ENCODE peak calls at places on chromosome 7, in ten cellular contexts. T is A172; Y is stimulated activated CD8-positive, alpha-beta memory T cell treated with anti-CD3 and anti-CD28 coated beads, Interleukin-7, amount 100 ng/mL, for 1 hour; P is fibroblast of lung; Q is choroid plexus epithelial cell; C is activated T-cell treated with anti-CD3 and anti-CD28 coated beads for 24 hours; N is Caki2; K is activated CD4-positive, alpha-beta T cell treated with anti-CD3 and anti-CD28 coated beads, Interleukin-2, amount 50 U/mL, for 24 hours; R is A549; L is osteocyte. U is an unnamed sample.

GRCh38 chr7:141456298-141456697 is 94.9 kb upstream of the AGK start:
- DNase-seq in T (no peak), Y (no peak), P (peak), Q (peak), C (no peak), N (peak), K (no peak), R (no peak), L (no peak), U (no peak)

GRCh38 chr7:41693150-41693997 is 9.5 kb downstream of the INHBA start:
- DNase-seq in T (no peak), Y (no peak), P (no peak), Q (peak), C (no peak), N (peak), K (no peak), R (no peak), L (no peak), U (peak)

GRCh38 chr7:128030999-128031681 is at the start of gene LRRC4:
- DNase-seq in T (no peak), Y (no peak), P (peak), Q (peak), C (no peak), N (no peak), K (no peak), R (no peak), L (no peak), U (peak)

GRCh38 chr7:105775580-105775979 is 100.8 kb downstream of the ATXN7L1 start:
- DNase-seq in T (no peak), Y (no peak), P (no peak), Q (peak), C (no peak), N (no peak), K (no peak), R (no peak), L (no peak), U (no peak)

GRCh38 chr7:82625377-82625776 is 181.8 kb upstream of the CACNA2D1 start:
- DNase-seq in T (no peak), Y (no peak), P (no peak), Q (peak), C (no peak), N (no peak), K (no peak), R (no peak), L (no peak), U (no peak)

GRCh38 chr7:43669286-43670081 is 59.8 kb downstream of the COA1 start:
- DNase-seq in T (peak), Y (no peak), P (peak), Q (peak), C (peak), N (peak), K (peak), R (no peak), L (no peak), U (no peak)

GRCh38 chr7:115805458-115805857 is 225.1 kb downstream of the TFEC start:
- DNase-seq in T (no peak), Y (no peak), P (peak), Q (peak), C (no peak), N (no peak), K (no peak), R (no peak), L (no peak), U (no peak)

GRCh38 chr7:130887182-130888016 is 153.4 kb upstream of the KLF14 start:
- DNase-seq in T (peak), Y (no peak), P (peak), Q (peak), C (no peak), N (peak), K (no peak), R (no peak), L (no peak), U (peak)

GRCh38 chr7:49848211-49848841 is 74.9 kb downstream of the VWC2 start:
- DNase-seq in T (no peak), Y (no peak), P (peak), Q (no peak), C (no peak), N (peak), K (no peak), R (no peak), L (no peak), U (no peak)

GRCh38 chr7:80243425-80243824 is 108.8 kb downstream of the GNAI1 start:
- DNase-seq in T (no peak), Y (no peak), P (no peak), Q (peak), C (no peak), N (no peak), K (no peak), R (no peak), L (no peak), U (peak)

GRCh38 chr7:16619979-16620408 is 25.6 kb downstream of the ANKMY2 start:
- DNase-seq in T (no peak), Y (no peak), P (peak), Q (peak), C (peak), N (no peak), K (no peak), R (no peak), L (no peak), U (no peak)

GRCh38 chr7:29112721-29113120 is 33.6 kb downstream of the CPVL start:
- DNase-seq in T (no peak), Y (no peak), P (no peak), Q (no peak), C (no peak), N (no peak), K (no peak), R (no peak), L (no peak), U (no peak)

GRCh38 chr7:158275711-158276413 is 311.8 kb downstream of the PTPRN2 start:
- DNase-seq in T (no peak), Y (no peak), P (no peak), Q (no peak), C (no peak), N (no peak), K (no peak), R (no peak), L (peak), U (no peak)

GRCh38 chr7:77570330-77571011 is 33.4 kb downstream of the PTPN12 start:
- DNase-seq in T (peak), Y (no peak), P (peak), Q (peak), C (no peak), N (peak), K (no peak), R (no peak), L (no peak), U (peak)

GRCh38 chr7:100215895-100216294 is 3.9 kb upstream of the PVRIG start:
- DNase-seq in T (no peak), Y (no peak), P (peak), Q (peak), C (no peak), N (no peak), K (no peak), R (no peak), L (no peak), U (no peak)

GRCh38 chr7:137539111-137539715 is 195.7 kb upstream of the PTN start:
- DNase-seq in T (peak), Y (no peak), P (peak), Q (peak), C (no peak), N (no peak), K (no peak), R (no peak), L (no peak), U (peak)

GRCh38 chr7:36128448-36129047 is 24.5 kb upstream of the EEPD1 start:
- DNase-seq in T (peak), Y (no peak), P (peak), Q (peak), C (no peak), N (no peak), K (no peak), R (peak), L (no peak), U (peak)

GRCh38 chr7:926061-927030 is 28.1 kb downstream of the ADAP1 start:
- DNase-seq in T (no peak), Y (no peak), P (no peak), Q (no peak), C (no peak), N (no peak), K (no peak), R (no peak), L (peak), U (no peak)

GRCh38 chr7:82762880-82763279 is 319.3 kb upstream of the CACNA2D1 start:
- DNase-seq in T (no peak), Y (no peak), P (peak), Q (no peak), C (no peak), N (no peak), K (no peak), R (no peak), L (no peak), U (peak)

GRCh38 chr7:131547589-131547988 is 8.8 kb downstream of the PODXL start:
- DNase-seq in T (no peak), Y (no peak), P (no peak), Q (no peak), C (no peak), N (no peak), K (no peak), R (no peak), L (no peak), U (no peak)

GRCh38 chr7:37771342-37771741 is 77.1 kb upstream of the NME8 start:
- DNase-seq in T (no peak), Y (no peak), P (no peak), Q (no peak), C (no peak), N (no peak), K (no peak), R (no peak), L (no peak), U (no peak)

GRCh38 chr7:103660455-103661371 is 214.7 kb upstream of the SLC26A5 start:
- DNase-seq in T (peak), Y (no peak), P (peak), Q (peak), C (no peak), N (peak), K (no peak), R (no peak), L (no peak), U (peak)

GRCh38 chr7:7521259-7521658 is 14.4 kb downstream of the COL28A1 start:
- DNase-seq in T (peak), Y (no peak), P (no peak), Q (no peak), C (no peak), N (no peak), K (no peak), R (no peak), L (no peak), U (no peak)

GRCh38 chr7:130322615-130323014 is 22.0 kb upstream of the CPA5 start:
- DNase-seq in T (no peak), Y (no peak), P (no peak), Q (no peak), C (no peak), N (no peak), K (no peak), R (no peak), L (no peak), U (no peak)

GRCh38 chr7:4277936-4278335 is 404.2 kb upstream of the FOXK1 start:
- DNase-seq in T (no peak), Y (no peak), P (no peak), Q (no peak), C (no peak), N (no peak), K (no peak), R (no peak), L (peak), U (no peak)

GRCh38 chr7:30683306-30683705 is 1.1 kb upstream of the CRHR2 start:
- DNase-seq in T (no peak), Y (no peak), P (no peak), Q (no peak), C (no peak), N (no peak), K (no peak), R (no peak), L (no peak), U (no peak)

GRCh38 chr7:117229350-117229749 is 93.5 kb downstream of the WNT2 start:
- DNase-seq in T (no peak), Y (no peak), P (peak), Q (peak), C (no peak), N (no peak), K (no peak), R (no peak), L (no peak), U (peak)

GRCh38 chr7:11331128-11332102 is 357.7 kb downstream of the PHF14 start:
- DNase-seq in T (no peak), Y (no peak), P (no peak), Q (no peak), C (no peak), N (no peak), K (no peak), R (no peak), L (no peak), U (no peak)

GRCh38 chr7:41048771-41049170 is 654.1 kb downstream of the INHBA start:
- DNase-seq in T (no peak), Y (no peak), P (no peak), Q (no peak), C (no peak), N (no peak), K (no peak), R (no peak), L (peak), U (no peak)

GRCh38 chr7:17689361-17689760 is 250.9 kb downstream of the SNX13 start:
- DNase-seq in T (no peak), Y (no peak), P (no peak), Q (peak), C (no peak), N (no peak), K (no peak), R (no peak), L (no peak), U (no peak)

GRCh38 chr7:95874129-95874528 is 101.8 kb downstream of the DYNC1I1 start:
- DNase-seq in T (no peak), Y (no peak), P (no peak), Q (no peak), C (no peak), N (no peak), K (no peak), R (no peak), L (no peak), U (no peak)

GRCh38 chr7:143295870-143296269 is 7.7 kb downstream of the CASP2 start:
- DNase-seq in T (peak), Y (no peak), P (peak), Q (peak), C (no peak), N (peak), K (no peak), R (no peak), L (no peak), U (peak)